ENCODE peak calls at places on chromosome 17, in four cellular contexts. T, U, E and L are unnamed samples.

GRCh38 chr17:30230596-30231125 is 4.8 kb downstream of the SLC6A4 start:
- DNase-seq in T (no peak), U (peak; percentile 27), E (no peak), L (no peak)

GRCh38 chr17:27654654-27655524 is 23.9 kb downstream of the LGALS9 start:
- DNase-seq in T (peak; percentile 29), U (peak; percentile 45), E (peak; percentile 46), L (peak; percentile 35)

GRCh38 chr17:496761-497586 is 144.4 kb upstream of the RPH3AL start:
- DNase-seq in T (no peak), U (peak; percentile 59), E (no peak), L (no peak)

GRCh38 chr17:4853195-4853762 is 20.1 kb downstream of the MINK1 start:
- DNase-seq in T (no peak), U (no peak), E (no peak), L (peak; percentile 52)

GRCh38 chr17:62707425-62707739 is 79.9 kb downstream of the MRC2 start:
- DNase-seq in T (no peak), U (no peak), E (no peak), L (no peak)

GRCh38 chr17:18270851-18271170 is 10.3 kb downstream of the MIEF2 start:
- DNase-seq in T (no peak), U (no peak), E (no peak), L (no peak)

GRCh38 chr17:77666881-77667395 is 291.6 kb upstream of the TNRC6C start:
- DNase-seq in T (no peak), U (no peak), E (peak; percentile 54), L (peak; percentile 52)

GRCh38 chr17:46159686-46160085 is 33.5 kb downstream of the KANSL1 start:
- DNase-seq in T (no peak), U (peak; percentile 87), E (no peak), L (no peak)

GRCh38 chr17:32519769-32520701 is 33.2 kb downstream of the CDK5R1 start:
- DNase-seq in T (no peak), U (no peak), E (peak; percentile 35), L (peak; percentile 63)

GRCh38 chr17:77492446-77493237 is 351.9 kb downstream of the SEC14L1 start:
- DNase-seq in T (peak; percentile 10), U (no peak), E (no peak), L (no peak)

GRCh38 chr17:28747046-28747691 is 3.4 kb downstream of the TRAF4 start:
- DNase-seq in T (no peak), U (no peak), E (no peak), L (no peak)

GRCh38 chr17:73203135-73203787 is 10.4 kb downstream of the COG1 start:
- DNase-seq in T (no peak), U (no peak), E (no peak), L (no peak)

GRCh38 chr17:17675925-17676534 is 5.2 kb upstream of the RAI1 start:
- DNase-seq in T (no peak), U (peak; percentile 52), E (no peak), L (peak; percentile 24)

GRCh38 chr17:66602659-66603363 is 232.1 kb upstream of the CACNG5 start:
- DNase-seq in T (no peak), U (peak; percentile 77), E (no peak), L (no peak)

GRCh38 chr17:40063915-40064531 is 1.3 kb downstream of the THRA start:
- DNase-seq in T (no peak), U (no peak), E (no peak), L (no peak)

GRCh38 chr17:18999394-18999793 is 5.2 kb downstream of the FAM83G start:
- DNase-seq in T (no peak), U (no peak), E (no peak), L (no peak)

GRCh38 chr17:73100363-73100762 is 7.9 kb upstream of the SLC39A11 start:
- DNase-seq in T (no peak), U (no peak), E (no peak), L (no peak)

GRCh38 chr17:60161598-60162330 is 12.0 kb downstream of the CA4 start:
- DNase-seq in T (no peak), U (no peak), E (no peak), L (no peak)

GRCh38 chr17:76077582-76078110 is 1.3 kb upstream of the ZACN start:
- DNase-seq in T (no peak), U (no peak), E (no peak), L (no peak)

GRCh38 chr17:8753976-8754440 is 4.3 kb downstream of the SPDYE4 start:
- DNase-seq in T (no peak), U (peak; percentile 6), E (no peak), L (no peak)

GRCh38 chr17:40122944-40123810 is 1.4 kb downstream of the MSL1 start:
- DNase-seq in T (no peak), U (peak; percentile 30), E (peak; percentile 39), L (peak; percentile 69)

GRCh38 chr17:47776330-47777197 is 43.5 kb downstream of the TBX21 start:
- DNase-seq in T (no peak), U (peak; percentile 42), E (peak; percentile 16), L (peak; percentile 44)

GRCh38 chr17:28925912-28926365 is 23.1 kb upstream of the DHRS13 start:
- DNase-seq in T (no peak), U (peak; percentile 92), E (peak; percentile 60), L (peak; percentile 79)

GRCh38 chr17:12318614-12319266 is 298.1 kb downstream of the MAP2K4 start:
- DNase-seq in T (no peak), U (peak; percentile 51), E (no peak), L (no peak)

GRCh38 chr17:50908860-50909764 is 43.0 kb upstream of the TOB1 start:
- DNase-seq in T (peak; percentile 46), U (no peak), E (peak; percentile 41), L (peak; percentile 76)

GRCh38 chr17:17564323-17564722 is 27.2 kb downstream of the PEMT start:
- DNase-seq in T (no peak), U (no peak), E (no peak), L (no peak)

GRCh38 chr17:29103341-29103740 is 60.4 kb downstream of the PIPOX start:
- DNase-seq in T (no peak), U (no peak), E (no peak), L (no peak)